ENCODE peak calls at places on chromosomes 4 and X, in nine cellular contexts. D is NB4, R is esophagus squamous epithelium, Q is ovary, F is suprapubic skin, A is H1, X is breast epithelium, Z is stomach, G is right lobe of liver. N is an unnamed sample.

GRCh38 chrX:132209527-132209926 is 9.7 kb downstream of the RAP2C start:
- DNase-seq in D (peak), R (no peak), Q (no peak), F (no peak), A (no peak), X (no peak), Z (no peak), G (no peak), N (peak)

GRCh38 chr4:63589796-63590195 is 819.5 kb downstream of the TECRL start:
- DNase-seq in D (no peak), R (no peak), Q (no peak), F (no peak), A (no peak), X (no peak), Z (no peak), G (no peak), N (no peak)

GRCh38 chr4:3775011-3775410 is 8.8 kb downstream of the ADRA2C start:
- DNase-seq in D (no peak), R (no peak), Q (no peak), F (no peak), A (no peak), X (no peak), Z (no peak), G (no peak), N (no peak)

GRCh38 chr4:41428205-41428940 is 109.6 kb upstream of the LIMCH1 start:
- DNase-seq in D (no peak), R (no peak), Q (no peak), F (no peak), A (no peak), X (no peak), Z (no peak), G (no peak), N (no peak)

GRCh38 chr4:149781150-149781549 is 34.5 kb downstream of the IQCM start:
- DNase-seq in D (peak), R (no peak), Q (no peak), F (no peak), A (no peak), X (no peak), Z (no peak), G (no peak), N (no peak)

GRCh38 chrX:106932960-106933537 is 12.8 kb downstream of the CLDN2 start:
- DNase-seq in D (peak), R (no peak), Q (no peak), F (no peak), A (no peak), X (no peak), Z (no peak), G (no peak), N (no peak)

GRCh38 chr4:111066447-111066846 is 443.6 kb upstream of the PITX2 start:
- DNase-seq in D (no peak), R (no peak), Q (no peak), F (no peak), A (no peak), X (no peak), Z (no peak), G (no peak), N (no peak)

GRCh38 chr4:83558693-83559092 is 22.8 kb downstream of the GPAT3 start:
- DNase-seq in D (peak), R (no peak), Q (no peak), F (no peak), A (no peak), X (no peak), Z (no peak), G (no peak), N (no peak)

GRCh38 chr4:75658881-75659280 is 14.3 kb downstream of the G3BP2 start:
- DNase-seq in D (no peak), R (no peak), Q (no peak), F (no peak), A (no peak), X (no peak), Z (no peak), G (no peak), N (no peak)

GRCh38 chr4:122803788-122804208 is 22.8 kb upstream of the FGF2 start:
- DNase-seq in D (peak), R (no peak), Q (no peak), F (no peak), A (no peak), X (no peak), Z (no peak), G (no peak), N (no peak)

GRCh38 chr4:90542216-90542615 is 415.0 kb downstream of the CCSER1 start:
- DNase-seq in D (no peak), R (no peak), Q (no peak), F (no peak), A (no peak), X (no peak), Z (no peak), G (no peak), N (no peak)

GRCh38 chr4:3732076-3733028 is 33.8 kb upstream of the ADRA2C start:
- DNase-seq in D (no peak), R (no peak), Q (no peak), F (no peak), A (no peak), X (no peak), Z (no peak), G (no peak), N (no peak)

GRCh38 chr4:67437974-67438713 is 107.2 kb downstream of the CENPC start:
- DNase-seq in D (peak), R (no peak), Q (no peak), F (no peak), A (no peak), X (no peak), Z (no peak), G (no peak), N (no peak)

GRCh38 chr4:92791876-92792490 is 488.2 kb downstream of the GRID2 start:
- DNase-seq in D (no peak), R (no peak), Q (no peak), F (no peak), A (no peak), X (no peak), Z (no peak), G (no peak), N (no peak)

GRCh38 chrX:8586953-8587352 is 122.3 kb downstream of the VCX3B start:
- DNase-seq in D (no peak), R (no peak), Q (no peak), F (no peak), A (no peak), X (no peak), Z (no peak), G (no peak), N (no peak)

DNA sequence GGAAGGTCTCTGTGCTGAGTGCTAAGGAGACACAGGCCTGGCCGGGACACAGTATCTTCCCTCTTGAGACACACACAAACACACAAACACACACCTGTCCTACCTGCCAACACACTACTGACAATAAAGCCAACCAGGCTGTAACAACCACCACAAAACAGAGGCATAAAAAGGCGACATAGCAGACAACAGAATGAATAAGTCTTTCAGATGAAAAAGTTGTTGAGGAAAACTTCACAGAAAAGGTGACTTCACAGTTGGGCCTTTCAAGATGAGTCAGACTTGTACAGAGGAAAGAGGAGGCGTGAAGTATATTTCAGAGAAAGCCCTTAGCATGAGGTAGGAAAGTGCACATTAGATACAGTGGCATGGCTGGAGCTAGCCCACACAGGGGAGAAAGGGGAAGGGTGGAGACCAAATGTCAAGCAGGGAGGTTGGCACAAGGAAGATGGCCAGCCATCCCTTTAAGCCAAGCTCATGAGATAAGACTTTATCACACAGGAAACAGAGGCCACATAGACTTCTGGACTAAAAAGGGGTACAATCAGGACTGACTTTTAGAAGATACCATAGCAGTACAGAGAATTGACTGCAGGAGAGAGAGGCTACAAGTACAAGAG is 54.0 kb downstream of the SLC9A7 start:
- DNase-seq in D (peak), R (no peak), Q (no peak), F (no peak), A (no peak), X (no peak), Z (no peak), G (no peak), N (peak)
- TF ChIP-seq POLR2A in D (no peak), R (no peak), Q (no peak), F (no peak), A (no peak), X (no peak), Z (no peak), G (no peak), N (no peak)

DNA sequence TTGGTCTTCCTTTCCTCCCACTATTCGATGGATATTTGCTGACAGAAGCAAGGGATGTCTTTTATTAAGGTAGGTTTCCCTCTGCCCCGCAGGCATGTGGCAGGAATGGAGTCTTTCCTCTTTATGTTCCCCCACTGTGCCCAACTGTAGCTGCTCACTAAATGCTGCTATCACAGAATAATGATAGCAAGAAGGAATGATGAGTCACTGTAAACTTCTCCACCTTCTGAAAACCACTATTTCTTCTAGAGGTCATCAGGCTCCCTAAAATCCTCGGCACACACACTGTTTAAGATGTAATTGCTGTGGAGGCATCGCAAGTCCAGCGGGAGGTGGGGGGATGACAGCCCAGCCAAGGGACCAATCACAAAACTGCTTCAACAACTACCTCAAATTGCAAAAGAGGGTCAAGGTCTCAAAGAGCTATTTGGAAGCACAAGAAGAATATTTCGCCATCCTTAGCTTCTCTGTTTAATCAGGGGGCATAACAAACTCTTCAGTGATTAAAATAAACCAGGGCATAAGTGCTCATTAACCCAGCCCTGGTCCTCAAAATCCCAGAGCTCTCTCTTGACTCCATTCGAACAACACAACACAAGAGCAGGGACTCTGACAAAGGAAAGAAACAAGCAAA is 13.9 kb downstream of the QDPR start:
- DNase-seq in D (peak), R (no peak), Q (peak), F (no peak), A (no peak), X (no peak), Z (no peak), G (peak), N (no peak)
- TF ChIP-seq POLR2A in D (no peak), R (no peak), Q (no peak), F (no peak), A (no peak), X (no peak), Z (no peak), G (no peak), N (no peak)

DNA sequence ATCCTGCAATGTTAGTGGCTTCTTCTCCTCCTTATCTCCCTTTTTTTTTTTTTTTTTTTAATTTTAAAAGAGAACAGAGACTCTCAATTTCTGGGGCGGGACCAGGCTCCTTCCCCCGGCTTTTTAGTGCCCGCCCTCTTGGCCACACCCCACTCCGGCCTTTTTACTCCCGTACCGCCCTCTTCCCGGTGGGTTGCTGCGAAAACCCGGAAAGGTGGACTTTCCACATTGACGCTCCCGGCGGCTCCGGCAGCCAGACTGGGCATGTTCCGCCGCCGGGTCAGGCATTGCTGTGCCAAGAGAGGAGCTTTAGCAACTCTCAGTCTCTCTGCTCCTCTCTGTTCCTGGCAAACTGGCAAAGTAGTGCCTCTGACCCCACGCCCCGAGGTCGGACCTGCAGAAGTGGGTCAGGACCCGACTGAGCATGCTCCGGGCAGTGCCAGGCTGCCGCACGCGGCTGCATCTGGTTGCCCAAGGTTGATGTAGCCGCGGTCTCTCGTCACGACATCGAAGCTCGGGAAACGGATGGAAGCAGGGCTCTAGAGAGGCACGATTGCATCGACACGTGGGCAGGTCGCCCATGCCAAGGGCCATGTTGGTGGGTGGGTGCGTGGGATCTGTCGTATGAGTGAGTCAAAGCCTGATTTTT is 1.1 kb upstream of the MFAP3L start:
- DNase-seq in D (peak), R (peak), Q (peak), F (peak), A (peak), X (peak), Z (peak), G (peak), N (peak)
- TF ChIP-seq POLR2A in D (no peak), R (no peak), Q (peak), F (no peak), A (no peak), X (no peak), Z (no peak), G (peak), N (no peak)

GRCh38 chr4:158669310-158669709 is 2.4 kb downstream of the C4orf46 start:
- DNase-seq in D (no peak), R (no peak), Q (no peak), F (no peak), A (no peak), X (no peak), Z (no peak), G (no peak), N (no peak)

GRCh38 chr4:158670975-158671664 is 567 bp downstream of the C4orf46 start:
- DNase-seq in D (peak), R (no peak), Q (peak), F (no peak), A (peak), X (no peak), Z (peak), G (peak), N (peak)

GRCh38 chr4:158673633-158674032 is 1.5 kb downstream of the ETFDH start:
- DNase-seq in D (no peak), R (no peak), Q (no peak), F (no peak), A (no peak), X (no peak), Z (no peak), G (no peak), N (peak)

GRCh38 chr4:158671665-158671914 is at the start of gene C4orf46:
- DNase-seq in D (no peak), R (no peak), Q (no peak), F (no peak), A (peak), X (no peak), Z (no peak), G (no peak), N (no peak)

DNA sequence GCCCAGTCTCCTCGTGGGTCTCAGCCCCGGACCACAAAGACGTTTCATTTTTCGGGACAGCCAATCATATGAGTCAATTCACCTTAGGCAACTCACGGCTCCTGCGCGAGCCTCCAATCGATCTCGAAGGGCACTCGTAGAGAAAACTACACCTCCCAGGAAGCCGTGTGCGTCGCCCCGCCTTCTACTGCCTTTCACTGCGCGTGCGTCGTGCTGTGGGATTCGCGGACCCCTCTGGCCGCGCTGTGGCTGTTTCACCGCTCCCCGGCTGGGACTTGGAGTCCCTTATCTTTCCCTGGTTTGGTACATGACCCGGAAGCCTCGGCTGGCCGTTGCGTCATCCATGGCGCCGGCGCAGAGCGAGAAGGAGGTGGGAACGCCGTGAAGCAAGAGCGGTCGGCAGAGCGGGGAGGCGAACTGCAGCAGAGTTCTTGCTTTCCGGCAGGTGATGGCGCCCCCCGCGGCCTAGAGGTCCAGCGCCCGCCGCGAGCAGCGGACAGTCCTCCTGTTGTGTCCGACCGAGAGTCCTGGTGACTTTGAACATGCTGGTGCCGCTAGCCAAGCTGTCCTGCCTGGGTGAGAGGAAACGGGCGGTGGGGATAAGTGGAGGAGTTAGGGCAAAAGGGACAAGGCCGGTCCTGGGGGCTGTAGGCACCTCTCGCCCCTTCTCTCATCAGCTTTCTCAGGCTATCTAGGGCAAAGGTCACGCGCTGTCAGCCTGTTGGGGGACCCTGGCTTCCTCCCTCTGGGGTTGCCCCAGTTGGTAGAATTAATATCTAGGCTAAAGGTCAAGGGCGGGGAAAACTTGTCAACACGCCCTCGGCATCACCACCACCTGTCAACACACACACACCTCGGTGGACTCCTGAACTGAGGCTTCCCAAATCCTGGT is at the start of gene ETFDH:
- DNase-seq in D (peak), R (peak), Q (peak), F (peak), A (peak), X (peak), Z (peak), G (peak), N (peak)
- TF ChIP-seq POLR2A in D (peak), R (peak), Q (peak), F (peak), A (no peak), X (peak), Z (peak), G (peak), N (peak)

GRCh38 chr4:112145820-112146813 is 863 bp downstream of the FAM241A start:
- DNase-seq in D (peak), R (no peak), Q (peak), F (no peak), A (peak), X (peak), Z (peak), G (peak), N (peak)
- TF ChIP-seq POLR2A in D (no peak), R (no peak), Q (no peak), F (no peak), A (no peak), X (no peak), Z (no peak), G (no peak), N (peak)

GRCh38 chr4:38230121-38230728 is 270.0 kb downstream of the PTTG2 start:
- DNase-seq in D (no peak), R (no peak), Q (no peak), F (no peak), A (peak), X (no peak), Z (peak), G (peak), N (no peak)

GRCh38 chr4:38230821-38231583 is 270.8 kb downstream of the PTTG2 start:
- DNase-seq in D (no peak), R (no peak), Q (no peak), F (no peak), A (peak), X (no peak), Z (no peak), G (no peak), N (no peak)

GRCh38 chr4:38232741-38233140 is 272.5 kb downstream of the PTTG2 start:
- DNase-seq in D (no peak), R (no peak), Q (no peak), F (no peak), A (no peak), X (no peak), Z (no peak), G (no peak), N (no peak)

GRCh38 chr4:38233727-38234478 is 273.7 kb downstream of the PTTG2 start:
- DNase-seq in D (peak), R (no peak), Q (no peak), F (no peak), A (peak), X (no peak), Z (no peak), G (no peak), N (no peak)

GRCh38 chr4:38231626-38232025 is 271.4 kb downstream of the PTTG2 start:
- DNase-seq in D (no peak), R (no peak), Q (no peak), F (no peak), A (peak), X (no peak), Z (peak), G (no peak), N (no peak)
- TF ChIP-seq POLR2A in D (no peak), R (no peak), Q (no peak), F (no peak), A (no peak), X (no peak), Z (no peak), G (no peak), N (no peak)

N was measured in erythroblast.